ENCODE peak calls at places on chromosome 11, in four cellular contexts. Y, T, L and B are unnamed samples.

GRCh38 chr11:35541621-35542375 is 16.4 kb upstream of the PAMR1 start:
- DNase-seq in L (peak), Y (no peak), T (no peak), B (no peak)

GRCh38 chr11:111310723-111311122 is 12.4 kb downstream of the POU2AF3 start:
- DNase-seq in T (no peak), L (no peak), Y (no peak), B (no peak)

GRCh38 chr11:77151804-77152513 is 23.9 kb downstream of the MYO7A start:
- DNase-seq in L (no peak), Y (no peak), T (no peak), B (no peak)

GRCh38 chr11:65611028-65611757 is 2.8 kb downstream of the MAP3K11 start:
- DNase-seq in L (no peak), T (no peak), Y (no peak), B (no peak)

GRCh38 chr11:108838804-108839128 is 173.9 kb downstream of the DDX10 start:
- DNase-seq in L (no peak), T (no peak), Y (no peak), B (no peak)

GRCh38 chr11:118415739-118416068 is 14.3 kb downstream of the ATP5MG start:
- DNase-seq in Y (peak), L (peak), T (no peak), B (no peak)

GRCh38 chr11:110818032-110818687 is 105.9 kb upstream of the ARHGAP20 start:
- DNase-seq in T (no peak), Y (peak), L (no peak), B (no peak)

GRCh38 chr11:128424867-128425285 is 162.5 kb downstream of the ETS1 start:
- DNase-seq in T (no peak), L (no peak), Y (no peak), B (no peak)

GRCh38 chr11:111370270-111370901 is 8.7 kb downstream of the POU2AF1 start:
- DNase-seq in T (no peak), Y (no peak), L (no peak), B (peak)

GRCh38 chr11:13047884-13048283 is 38.8 kb downstream of the RASSF10 start:
- DNase-seq in L (no peak), Y (no peak), T (no peak), B (no peak)

GRCh38 chr11:101707477-101707876 is 123.7 kb upstream of the TRPC6 start:
- DNase-seq in T (no peak), Y (no peak), L (no peak), B (no peak)

DNA sequence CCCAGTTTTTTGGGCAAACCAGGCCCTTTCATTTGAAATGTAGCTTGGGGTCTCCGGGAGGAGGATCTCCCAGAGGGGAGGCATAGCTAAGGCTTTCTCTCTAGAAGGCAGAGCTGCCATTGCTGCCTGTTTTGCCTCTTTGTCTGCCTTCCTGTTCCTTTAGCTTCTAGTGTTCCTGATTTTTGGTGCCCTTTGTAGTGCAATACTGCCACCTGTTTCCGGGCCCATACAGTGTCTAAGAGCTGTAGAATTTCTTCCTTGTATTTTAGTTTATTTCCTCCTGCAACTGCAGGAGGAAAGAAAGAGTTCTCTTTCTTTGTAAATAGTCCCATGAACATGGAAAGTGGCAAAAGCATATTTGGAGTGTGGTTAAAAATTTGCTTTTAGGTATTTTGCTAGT is 19.3 kb upstream of the GLYATL1 start:
- DNase-seq in T (no peak), Y (no peak), L (no peak), B (no peak)
- TF ChIP-seq CTCF in T (no peak), Y (no peak), L (peak), B (no peak)

GRCh38 chr11:75265851-75266531 is 25.4 kb downstream of the TPBGL start:
- DNase-seq in T (no peak), Y (no peak), L (no peak), B (no peak)
- TF ChIP-seq CTCF in T (no peak), Y (no peak), L (no peak), B (no peak)

GRCh38 chr11:30329150-30329940 is 6.4 kb downstream of the ARL14EP start:
- DNase-seq in T (no peak), L (no peak), Y (no peak), B (no peak)

GRCh38 chr11:30328676-30329075 is 5.8 kb downstream of the ARL14EP start:
- DNase-seq in L (no peak), Y (no peak), T (no peak), B (no peak)

DNA sequence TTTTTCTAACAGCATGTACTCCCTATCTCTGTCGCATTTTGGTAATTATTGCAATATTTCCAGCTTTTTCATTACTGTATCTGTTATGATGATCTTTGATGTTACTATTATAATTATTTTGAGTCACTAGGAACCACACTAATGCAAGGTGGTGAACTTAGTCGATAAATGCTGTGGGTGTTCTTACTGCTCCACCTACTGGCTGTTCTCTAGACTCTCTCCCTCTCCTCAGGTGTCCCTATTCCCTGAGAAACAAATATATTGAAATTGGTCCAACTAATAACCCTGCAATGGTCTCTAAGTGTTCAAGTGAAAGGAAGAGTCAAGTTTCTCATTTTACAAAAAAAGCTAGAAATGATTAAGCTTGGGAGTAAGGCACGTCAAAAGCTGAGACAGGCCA is 10.5 kb downstream of the ARL14EP start:
- DNase-seq in Y (no peak), T (no peak), L (no peak), B (no peak)
- TF ChIP-seq CTCF in Y (peak), T (peak), L (peak), B (peak)

GRCh38 chr11:126282742-126283591 is at the start of gene TIRAP:
- DNase-seq in Y (no peak), L (no peak), T (peak), B (peak)
- TF ChIP-seq CTCF in Y (no peak), L (no peak), T (no peak), B (no peak)

DNA sequence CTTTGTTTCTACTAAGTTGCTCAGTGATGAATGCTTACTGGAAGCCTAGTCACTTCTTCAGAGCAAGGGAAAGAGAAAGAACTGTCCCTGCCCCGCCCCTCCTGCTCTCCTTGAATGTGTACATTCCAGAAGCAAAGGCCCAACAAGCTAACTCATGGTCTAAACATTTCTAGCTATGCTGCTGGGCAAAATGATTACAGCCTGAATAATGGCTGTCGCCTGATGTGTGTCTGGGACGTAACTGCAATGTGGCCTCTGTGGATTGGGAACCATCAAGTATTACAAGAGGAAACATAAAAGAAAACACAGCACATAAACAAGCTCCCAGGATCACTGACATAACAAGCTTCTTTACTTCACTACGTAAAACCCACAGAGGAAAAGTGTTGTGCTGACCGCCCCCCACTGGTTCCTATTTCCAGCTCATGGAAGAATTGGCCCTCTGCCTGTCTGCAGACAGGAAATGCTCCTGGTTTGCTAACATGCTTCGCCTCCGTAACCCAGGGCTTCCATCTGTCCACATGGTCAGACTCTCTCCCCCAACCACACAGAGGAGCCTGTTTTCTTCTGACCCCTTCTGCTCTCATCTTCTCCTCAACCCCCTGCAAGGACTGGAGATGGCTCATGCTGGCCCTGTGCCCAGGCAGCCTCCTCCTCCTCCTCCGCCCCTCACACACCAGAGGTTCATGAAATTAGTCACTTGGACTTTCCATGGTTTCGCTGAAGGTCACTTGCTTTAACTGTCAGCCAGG is 187.2 kb downstream of the MAML2 start:
- DNase-seq in Y (peak), T (peak), L (peak), B (peak)
- TF ChIP-seq CTCF in Y (no peak), T (peak), L (peak), B (no peak)

DNA sequence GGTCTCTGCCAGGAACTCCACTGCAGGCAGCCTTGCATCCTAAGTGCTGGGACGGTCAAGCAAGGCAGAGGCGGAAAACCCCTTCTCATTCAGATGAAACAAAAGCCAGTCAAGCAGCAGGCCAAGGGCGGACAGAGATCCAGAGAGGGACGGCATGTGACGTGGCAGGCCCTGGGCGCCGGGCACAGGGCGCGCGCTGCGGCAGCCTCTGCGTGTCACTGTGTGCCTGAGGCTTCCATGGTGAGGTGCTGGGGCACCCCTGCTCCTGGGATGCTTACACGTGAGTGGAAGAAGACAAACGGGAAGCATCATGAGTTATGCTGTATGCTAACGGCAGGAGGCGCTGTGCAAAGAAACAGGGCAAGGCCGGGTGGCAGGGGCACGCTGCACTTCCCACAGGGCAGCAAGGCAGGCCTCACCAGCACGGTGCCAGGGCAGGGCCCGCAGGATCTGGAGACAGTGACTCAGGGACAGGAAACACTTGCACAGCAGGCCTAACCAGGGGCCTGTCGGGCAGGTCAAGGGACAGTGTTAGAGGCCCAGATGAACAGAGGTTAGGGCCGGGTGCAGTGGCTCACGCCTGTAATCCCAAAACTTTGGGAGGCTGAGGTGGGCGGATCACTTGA is 6.1 kb downstream of the TOLLIP start:
- DNase-seq in L (no peak), T (peak), Y (no peak), B (no peak)
- TF ChIP-seq CTCF in L (peak), T (no peak), Y (no peak), B (no peak)

GRCh38 chr11:5547982-5548381 is 358 bp downstream of the OR52H1 start:
- DNase-seq in T (no peak), L (no peak), Y (no peak), B (no peak)

GRCh38 chr11:5556596-5557188 is 8.4 kb upstream of the OR52H1 start:
- DNase-seq in Y (no peak), T (no peak), L (no peak), B (no peak)

GRCh38 chr11:5548440-5548839 is at the start of gene OR52H1:
- DNase-seq in L (no peak), T (no peak), Y (no peak), B (no peak)

GRCh38 chr11:5550440-5551095 is 2.2 kb upstream of the OR52H1 start:
- DNase-seq in L (peak), Y (peak), T (peak), B (peak)

GRCh38 chr11:5553347-5553746 is 5.0 kb upstream of the OR52H1 start:
- DNase-seq in L (no peak), Y (no peak), T (no peak), B (no peak)
- TF ChIP-seq CTCF in L (no peak), Y (peak), T (peak), B (no peak)